ENCODE peak calls at places on chromosomes 7 and 10, in six cellular contexts. N is HCT116, G is HepG2, F is K562, K is SK-N-SH, X is A549. D is an unnamed sample.

GRCh38 chr7:67588631-67589030 is 592.0 kb downstream of the TYW1 start:
- DNase-seq in K (no peak), G (no peak), N (no peak), X (no peak), F (no peak), D (no peak)

GRCh38 chr7:47094462-47094861 is 487.4 kb downstream of the TNS3 start:
- DNase-seq in X (no peak), G (no peak), K (no peak), N (no peak), F (no peak), D (no peak)

GRCh38 chr7:5296627-5297226 is 14.0 kb downstream of the SLC29A4 start:
- DNase-seq in G (no peak), F (peak), X (no peak), K (peak), N (no peak), D (no peak)

GRCh38 chr10:1732501-1733123 is 4.7 kb downstream of the ADARB2 start:
- DNase-seq in F (no peak), N (no peak), K (peak), X (no peak), G (no peak), D (no peak)

GRCh38 chr7:159027803-159028455 is 116.7 kb downstream of the VIPR2 start:
- DNase-seq in K (no peak), F (no peak), N (no peak), X (no peak), G (peak), D (no peak)

GRCh38 chr7:36400023-36400422 is 10.4 kb downstream of the ANLN start:
- DNase-seq in X (no peak), F (no peak), G (no peak), N (no peak), K (no peak), D (peak)

GRCh38 chr7:112140600-112140999 is 65.6 kb downstream of the DOCK4 start:
- DNase-seq in N (no peak), X (no peak), G (no peak), K (no peak), F (no peak), D (no peak)

GRCh38 chr10:72312865-72313391 is 39.2 kb downstream of the DDIT4 start:
- DNase-seq in F (no peak), K (no peak), X (no peak), N (no peak), G (no peak), D (no peak)

GRCh38 chr7:139799586-139799985 is 21.8 kb upstream of the HIPK2 start:
- DNase-seq in N (no peak), K (no peak), F (no peak), X (no peak), G (no peak), D (no peak)

GRCh38 chr7:159128767-159129166 is 15.9 kb downstream of the VIPR2 start:
- DNase-seq in N (no peak), K (no peak), G (no peak), X (no peak), F (no peak), D (no peak)

GRCh38 chr10:110067960-110068770 is 60.4 kb downstream of the ADD3 start:
- DNase-seq in K (no peak), X (no peak), F (peak), G (peak), N (no peak), D (no peak)

GRCh38 chr10:86348321-86349210 is 18.0 kb downstream of the GRID1 start:
- DNase-seq in N (no peak), G (peak), F (no peak), X (no peak), K (peak), D (no peak)

GRCh38 chr7:92641921-92642511 is 51.8 kb upstream of the FAM133B start:
- DNase-seq in G (no peak), F (no peak), N (no peak), X (peak), K (no peak), D (peak)

GRCh38 chr10:21953585-21954057 is 49.9 kb downstream of the DNAJC1 start:
- DNase-seq in F (peak), G (peak), X (peak), K (peak), N (peak), D (peak)

GRCh38 chr10:71127773-71128172 is 84.6 kb upstream of the UNC5B start:
- DNase-seq in X (no peak), F (no peak), N (no peak), G (no peak), K (no peak), D (no peak)

GRCh38 chr7:44194069-44194468 is 4.8 kb upstream of the GCK start:
- DNase-seq in N (no peak), K (no peak), X (no peak), F (no peak), G (no peak), D (peak)

GRCh38 chr10:61153766-61154165 is 209.8 kb upstream of the RHOBTB1 start:
- DNase-seq in K (no peak), G (no peak), X (no peak), F (no peak), N (no peak), D (no peak)

GRCh38 chr10:126057494-126057893 is 161.1 kb downstream of the FANK1 start:
- DNase-seq in G (no peak), N (no peak), F (no peak), K (no peak), X (no peak), D (no peak)

GRCh38 chr7:136348142-136348541 is 371.0 kb upstream of the MTPN start:
- DNase-seq in N (no peak), G (no peak), X (no peak), K (no peak), F (no peak), D (no peak)

GRCh38 chr7:157027568-157028527 is 17.4 kb upstream of the MNX1 start:
- DNase-seq in N (no peak), K (peak), F (no peak), G (no peak), X (no peak), D (no peak)

GRCh38 chr10:30285970-30286369 is 63.1 kb downstream of the MTPAP start:
- DNase-seq in G (no peak), N (no peak), K (no peak), X (no peak), F (no peak), D (no peak)

GRCh38 chr10:30282226-30282625 is 66.9 kb downstream of the MTPAP start:
- DNase-seq in F (no peak), X (no peak), N (no peak), K (no peak), G (no peak), D (no peak)

GRCh38 chr10:30284860-30285594 is 64.1 kb downstream of the MTPAP start:
- DNase-seq in K (peak), N (no peak), F (no peak), G (no peak), X (no peak), D (no peak)
- H3K4me3 ChIP-seq in K (no peak), N (no peak), F (no peak), G (no peak), X (no peak), D (no peak)

DNA sequence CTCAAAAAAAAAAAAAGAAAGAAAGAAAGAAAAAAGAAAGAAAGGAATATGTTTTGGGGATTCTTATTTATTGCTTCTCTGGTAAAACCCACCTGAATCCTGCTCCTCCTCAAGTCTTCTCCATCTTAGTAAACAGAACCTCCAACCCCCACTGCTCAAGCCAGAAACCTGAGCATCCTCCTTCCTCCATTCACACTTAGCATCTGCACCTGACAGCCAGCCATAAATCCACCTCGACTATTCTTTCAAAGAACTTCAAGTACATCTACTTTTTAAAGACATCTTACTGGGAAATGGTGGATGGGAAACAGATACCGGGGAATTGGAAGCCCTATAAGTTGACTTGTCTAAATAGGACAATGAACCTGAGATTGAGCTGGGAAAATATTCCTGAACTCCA is 519.9 kb upstream of the DPP6 start:
- DNase-seq in N (no peak), G (no peak), K (no peak), X (no peak), F (no peak), D (no peak)
- TF ChIP-seq RAD21 in N (no peak), G (no peak), K (no peak), X (no peak), F (no peak), D (no peak)

GRCh38 chr10:92279297-92279696 is 11.6 kb downstream of the CPEB3 start:
- DNase-seq in G (no peak), N (no peak), K (no peak), X (no peak), F (no peak), D (peak)
- H3K4me3 ChIP-seq in G (no peak), N (no peak), K (no peak), X (no peak), F (no peak), D (peak)

GRCh38 chr7:153188161-153188560 is 428.6 kb downstream of the ACTR3B start:
- DNase-seq in K (no peak), X (no peak), N (no peak), G (no peak), F (no peak), D (no peak)

GRCh38 chr7:153185936-153186335 is 426.4 kb downstream of the ACTR3B start:
- DNase-seq in N (no peak), X (no peak), G (no peak), K (no peak), F (no peak), D (no peak)

GRCh38 chr7:153190452-153190851 is 430.9 kb downstream of the ACTR3B start:
- DNase-seq in N (peak), X (peak), G (no peak), K (peak), F (peak), D (no peak)

GRCh38 chr7:153190986-153191385 is 431.4 kb downstream of the ACTR3B start:
- DNase-seq in K (no peak), G (no peak), N (no peak), X (no peak), F (no peak), D (no peak)

DNA sequence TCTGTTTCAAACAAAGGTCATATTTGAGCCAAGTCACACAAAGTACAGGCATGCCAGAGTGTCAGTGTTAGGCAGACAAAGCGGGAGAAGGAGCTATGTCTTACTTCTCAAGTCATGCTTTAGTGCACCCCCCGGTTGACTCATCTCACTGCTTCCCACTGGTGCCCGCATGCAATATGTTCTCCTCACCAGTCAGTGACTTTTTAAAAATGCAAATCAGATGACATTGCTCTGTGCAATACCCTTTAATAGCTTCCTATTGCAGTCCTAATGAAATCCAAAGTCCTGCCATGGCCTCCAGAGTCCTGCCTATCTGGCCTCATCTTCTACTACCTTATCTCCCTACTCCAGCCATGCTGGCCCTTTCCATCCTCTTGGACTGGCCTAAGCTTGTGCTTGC is 429.1 kb downstream of the ACTR3B start:
- DNase-seq in F (no peak), K (no peak), X (no peak), N (no peak), G (no peak), D (no peak)
- TF ChIP-seq RAD21 in F (no peak), K (no peak), X (no peak), N (no peak), G (no peak), D (no peak)

DNA sequence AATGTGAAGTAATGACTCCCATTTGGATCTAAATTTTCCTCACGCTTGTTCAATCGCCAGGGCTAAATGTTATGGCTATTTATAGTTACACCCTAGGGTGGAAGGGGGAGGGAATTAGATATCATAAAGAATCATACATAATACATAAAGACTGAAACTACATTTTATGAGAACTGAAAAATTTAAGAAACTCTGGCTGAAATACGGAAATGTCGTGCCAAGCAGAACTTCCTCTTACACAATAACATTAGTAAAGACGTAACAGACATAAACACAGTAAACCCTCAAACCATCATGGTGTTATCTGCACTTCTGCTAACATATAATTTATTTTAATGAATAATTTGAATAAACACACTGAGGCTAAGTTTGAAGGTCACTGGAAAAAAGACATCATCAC is 327.4 kb upstream of the PHF14 start:
- DNase-seq in X (no peak), G (no peak), F (no peak), N (no peak), K (no peak), D (no peak)
- H3K4me3 ChIP-seq in X (no peak), G (no peak), F (no peak), N (no peak), K (no peak), D (no peak)

DNA sequence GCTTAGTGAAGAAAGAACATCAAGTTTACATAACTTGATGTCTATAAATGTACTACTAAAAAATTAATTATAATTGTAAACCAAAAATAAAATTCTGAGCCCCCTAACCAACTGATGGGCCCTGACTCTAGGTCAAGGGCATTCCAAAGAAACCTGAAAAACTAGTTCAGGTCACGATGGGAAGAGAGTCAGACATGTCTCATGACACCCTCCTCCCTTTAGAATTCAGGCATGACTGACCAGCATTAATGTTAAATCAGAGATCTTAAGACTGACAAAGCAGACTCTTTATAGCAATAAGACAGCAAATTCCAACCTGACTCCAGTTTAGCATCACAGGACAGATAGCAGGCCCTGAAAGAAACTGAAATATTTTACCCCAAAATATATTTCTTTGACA is 21.6 kb upstream of the OTUD1 start:
- DNase-seq in K (no peak), X (no peak), F (no peak), G (no peak), N (no peak), D (no peak)
- TF ChIP-seq RAD21 in K (no peak), X (no peak), F (no peak), G (no peak), N (no peak), D (no peak)